ENCODE peak calls at places on chromosomes 5 and 9, in five cellular contexts. K, F, A, V and G are unnamed samples. For H3K4me1, the result is how much of the 10 kb centered on the place peaks cover.

GRCh38 chr9:121960665-121961064 is 132.4 kb downstream of the TTLL11 start:
- DNase-seq in K (no peak), F (no peak), A (no peak), V (no peak), G (no peak)

GRCh38 chr5:53879708-53880356 is 319.4 kb downstream of the NDUFS4 start:
- DNase-seq in K (no peak), F (no peak), A (no peak), V (no peak), G (no peak)

GRCh38 chr9:10387282-10387681 is 225.5 kb downstream of the PTPRD start:
- DNase-seq in K (no peak), F (no peak), A (no peak), V (peak), G (no peak)

GRCh38 chr5:35813456-35813855 is 43.2 kb upstream of the IL7R start:
- DNase-seq in K (no peak), F (no peak), A (no peak), V (no peak), G (no peak)

GRCh38 chr9:124132671-124133147 is 121.1 kb downstream of the LHX2 start:
- DNase-seq in K (no peak), F (no peak), A (no peak), V (no peak), G (peak)

GRCh38 chr5:57531333-57531732 is 48.7 kb upstream of the ACTBL2 start:
- DNase-seq in K (no peak), F (no peak), A (peak), V (no peak), G (no peak)

GRCh38 chr5:129217179-129217578 is 122.6 kb downstream of the ISOC1 start:
- DNase-seq in K (no peak), F (no peak), A (no peak), V (no peak), G (no peak)

GRCh38 chr5:77486344-77486962 is 5.7 kb downstream of the WDR41 start:
- DNase-seq in K (no peak), F (no peak), A (no peak), V (no peak), G (no peak)

GRCh38 chr5:38551020-38552017 is 5.1 kb downstream of the LIFR start:
- DNase-seq in K (no peak), F (no peak), A (peak), V (no peak), G (no peak)

GRCh38 chr9:75869236-75869635 is 21.2 kb upstream of the PCSK5 start:
- DNase-seq in K (no peak), F (no peak), A (no peak), V (no peak), G (no peak)

GRCh38 chr9:20384642-20385041 is 237.7 kb downstream of the MLLT3 start:
- DNase-seq in K (no peak), F (no peak), A (no peak), V (no peak), G (no peak)

GRCh38 chr5:53069626-53070025 is 39.9 kb downstream of the MOCS2 start:
- DNase-seq in K (no peak), F (no peak), A (no peak), V (no peak), G (no peak)

GRCh38 chr5:126184474-126184873 is 238.7 kb upstream of the GRAMD2B start:
- DNase-seq in K (no peak), F (no peak), A (no peak), V (no peak), G (no peak)

DNA sequence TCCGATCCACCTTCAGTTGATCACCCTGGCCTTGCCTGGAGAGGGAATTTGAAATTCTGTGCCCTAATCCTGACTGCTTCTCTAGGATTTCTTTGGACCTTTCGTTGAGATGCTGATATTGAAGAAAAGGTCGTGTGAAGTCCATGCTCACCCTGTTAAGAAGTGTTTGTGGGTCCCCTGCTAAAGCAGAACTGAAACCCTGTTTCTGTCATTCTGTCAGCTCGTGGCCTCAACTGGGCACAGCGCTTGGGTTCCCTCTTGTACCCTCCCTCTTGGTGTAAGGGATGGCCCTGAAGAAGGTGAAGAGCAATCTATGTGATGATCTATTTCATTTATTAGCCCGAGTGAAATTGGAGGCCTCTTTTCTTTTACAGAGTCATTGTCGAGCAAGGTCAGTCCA is 55.9 kb downstream of the WWC1 start:
- DNase-seq in K (no peak), F (no peak), A (peak), V (no peak), G (no peak)
- H3K4me1 ChIP-seq in K (under half), F (under half), A (under half), V (under half), G (under half)

GRCh38 chr9:109092587-109092986 is 27.2 kb downstream of the TMEM245 start:
- DNase-seq in K (no peak), F (no peak), A (no peak), V (no peak), G (no peak)

GRCh38 chr9:109097156-109097555 is 22.6 kb downstream of the TMEM245 start:
- DNase-seq in K (no peak), F (no peak), A (no peak), V (no peak), G (no peak)

GRCh38 chr9:109098221-109098959 is 21.4 kb downstream of the TMEM245 start:
- DNase-seq in K (no peak), F (peak), A (no peak), V (no peak), G (no peak)

GRCh38 chr9:109094268-109094667 is 25.5 kb downstream of the TMEM245 start:
- DNase-seq in K (no peak), F (no peak), A (no peak), V (no peak), G (no peak)

GRCh38 chr9:109095321-109095720 is 24.4 kb downstream of the TMEM245 start:
- DNase-seq in K (no peak), F (no peak), A (no peak), V (no peak), G (no peak)
- H3K4me1 ChIP-seq in K (half or more), F (under half), A (under half), V (under half), G (under half)

GRCh38 chr5:139647406-139648204 is 544 bp upstream of the CXXC5 start:
- DNase-seq in K (no peak), F (no peak), A (no peak), V (no peak), G (no peak)
- H3K4me1 ChIP-seq in K (half or more), F (under half), A (under half), V (under half), G (under half)

GRCh38 chr5:140018517-140018916 is 24.6 kb downstream of the NRG2 start:
- DNase-seq in K (no peak), F (no peak), A (no peak), V (no peak), G (no peak)
- H3K4me1 ChIP-seq in K (under half), F (under half), A (under half), V (under half), G (under half)

GRCh38 chr5:93073547-93073946 is 507.5 kb downstream of the NR2F1-AS1 start:
- DNase-seq in K (no peak), F (no peak), A (no peak), V (no peak), G (no peak)

GRCh38 chr5:93076096-93076495 is 504.9 kb downstream of the NR2F1-AS1 start:
- DNase-seq in K (no peak), F (no peak), A (no peak), V (no peak), G (no peak)

GRCh38 chr5:93078082-93079038 is 502.7 kb downstream of the NR2F1-AS1 start:
- DNase-seq in K (no peak), F (peak), A (peak), V (no peak), G (peak)

GRCh38 chr5:93079046-93079445 is 502.0 kb downstream of the NR2F1-AS1 start:
- DNase-seq in K (no peak), F (no peak), A (no peak), V (no peak), G (no peak)

DNA sequence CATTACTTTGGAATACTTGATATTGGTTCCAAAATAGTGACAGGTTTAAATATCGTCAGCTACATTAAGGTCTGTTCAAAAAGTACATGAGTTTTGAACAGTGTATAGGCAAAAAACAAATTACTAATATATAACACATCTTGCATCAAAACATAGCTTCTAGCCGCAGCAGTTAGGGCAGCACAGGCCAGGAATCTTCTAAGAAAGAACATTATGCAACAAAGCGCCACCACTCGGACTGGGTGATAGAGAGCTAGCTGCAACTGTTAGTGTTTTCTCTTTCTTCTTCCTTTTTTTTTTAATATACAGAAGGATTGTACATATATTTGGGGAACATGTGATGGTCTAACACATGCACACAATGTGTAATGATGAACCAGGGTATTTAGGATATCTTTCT is 504.5 kb downstream of the NR2F1-AS1 start:
- DNase-seq in K (no peak), F (no peak), A (no peak), V (no peak), G (no peak)
- H3K4me1 ChIP-seq in K (under half), F (under half), A (under half), V (under half), G (under half)